ENCODE peak calls at places on chromosomes 16 and 17, in five cellular contexts. F is ecto neural progenitor cell, J is Kasumi-1, L is midbrain, Q is endothelial cell of umbilical vein. M is an unnamed sample.

GRCh38 chr16:89166696-89167424 is 4.7 kb upstream of the CDH15 start:
- DNase-seq in F (no peak), J (no peak), L (no peak), Q (no peak), M (no peak)

GRCh38 chr17:28199728-28200127 is 119.3 kb upstream of the TMEM97 start:
- DNase-seq in F (peak), J (no peak), L (no peak), Q (no peak), M (no peak)

GRCh38 chr16:55561319-55561848 is 5.1 kb upstream of the CAPNS2 start:
- DNase-seq in F (no peak), J (no peak), L (no peak), Q (no peak), M (no peak)

GRCh38 chr17:68019336-68019674 is 16.2 kb upstream of the KPNA2 start:
- DNase-seq in F (no peak), J (no peak), L (no peak), Q (no peak), M (no peak)

GRCh38 chr17:28325221-28325620 is 6.2 kb downstream of the TMEM97 start:
- DNase-seq in F (peak), J (no peak), L (no peak), Q (no peak), M (no peak)

GRCh38 chr17:77376795-77377751 is 236.3 kb downstream of the SEC14L1 start:
- DNase-seq in F (no peak), J (no peak), L (no peak), Q (no peak), M (no peak)

GRCh38 chr16:87487361-87487924 is 5.4 kb downstream of the ZCCHC14 start:
- DNase-seq in F (no peak), J (no peak), L (no peak), Q (no peak), M (no peak)

GRCh38 chr16:4685292-4685691 is 8.1 kb upstream of the NUDT16L1 start:
- DNase-seq in F (no peak), J (no peak), L (no peak), Q (no peak), M (no peak)

GRCh38 chr16:24858219-24859041 is 12.7 kb downstream of the SLC5A11 start:
- DNase-seq in F (peak), J (peak), L (peak), Q (peak), M (peak)

GRCh38 chr16:12162151-12162559 is 185.6 kb downstream of the SNX29 start:
- DNase-seq in F (no peak), J (no peak), L (no peak), Q (no peak), M (no peak)

GRCh38 chr16:5073279-5073629 is 1.6 kb downstream of the ALG1 start:
- DNase-seq in F (no peak), J (no peak), L (no peak), Q (no peak), M (no peak)

GRCh38 chr17:31787857-31788570 is 71.0 kb downstream of the COPRS start:
- DNase-seq in F (no peak), J (no peak), L (no peak), Q (no peak), M (no peak)

GRCh38 chr17:71145486-71145885 is 975.3 kb upstream of the SOX9 start:
- DNase-seq in F (no peak), J (no peak), L (no peak), Q (no peak), M (no peak)

GRCh38 chr17:54269886-54270285 is 447.2 kb downstream of the KIF2B start:
- DNase-seq in F (no peak), J (no peak), L (no peak), Q (no peak), M (no peak)

GRCh38 chr16:85309656-85310587 is 197.7 kb upstream of the CIBAR2 start:
- DNase-seq in F (no peak), J (peak), L (peak), Q (no peak), M (no peak)

GRCh38 chr17:43908111-43908721 is 880 bp upstream of the MPP2 start:
- DNase-seq in F (peak), J (peak), L (peak), Q (no peak), M (no peak)

GRCh38 chr17:59621771-59622170 is 2.1 kb downstream of the CLTC start:
- DNase-seq in F (no peak), J (no peak), L (no peak), Q (no peak), M (no peak)

GRCh38 chr16:18932243-18932997 is 6.2 kb upstream of the SMG1 start:
- DNase-seq in F (no peak), J (no peak), L (no peak), Q (no peak), M (no peak)

GRCh38 chr16:86343111-86343642 is 167.2 kb upstream of the FOXF1 start:
- DNase-seq in F (no peak), J (no peak), L (no peak), Q (peak), M (no peak)

GRCh38 chr17:2634361-2634960 is 41.0 kb downstream of the PAFAH1B1 start:
- DNase-seq in F (no peak), J (no peak), L (no peak), Q (no peak), M (no peak)

GRCh38 chr17:75516619-75517276 is 420 bp downstream of the TSEN54 start:
- DNase-seq in F (peak), J (peak), L (no peak), Q (no peak), M (peak)

GRCh38 chr17:56824503-56824902 is 9.2 kb downstream of the C17orf67 start:
- DNase-seq in F (no peak), J (no peak), L (no peak), Q (no peak), M (no peak)

GRCh38 chr17:61486135-61487120 is 34.2 kb downstream of the TBX4 start:
- DNase-seq in F (peak), J (no peak), L (no peak), Q (no peak), M (no peak)

GRCh38 chr16:49754495-49755290 is 101.2 kb downstream of the ZNF423 start:
- DNase-seq in F (no peak), J (no peak), L (no peak), Q (peak), M (no peak)

GRCh38 chr17:6328279-6328678 is 106.6 kb downstream of the AIPL1 start:
- DNase-seq in F (no peak), J (no peak), L (no peak), Q (peak), M (no peak)

GRCh38 chr17:6072157-6072556 is 2.0 kb downstream of the WSCD1 start:
- DNase-seq in F (no peak), J (no peak), L (no peak), Q (peak), M (no peak)

GRCh38 chr16:2163211-2163881 is 7.8 kb downstream of the TRAF7 start:
- DNase-seq in F (no peak), J (no peak), L (no peak), Q (no peak), M (peak)

GRCh38 chr16:84024854-84025253 is 17.7 kb downstream of the SLC38A8 start:
- DNase-seq in F (no peak), J (no peak), L (no peak), Q (peak), M (no peak)

GRCh38 chr17:41539071-41539492 is 11.0 kb upstream of the KRT19 start:
- DNase-seq in F (no peak), J (no peak), L (no peak), Q (no peak), M (no peak)

GRCh38 chr16:15552507-15552906 is 90.4 kb downstream of the MARF1 start:
- DNase-seq in F (no peak), J (no peak), L (no peak), Q (no peak), M (no peak)

GRCh38 chr17:2094891-2095535 is 40.1 kb downstream of the HIC1 start:
- DNase-seq in F (peak), J (peak), L (peak), Q (peak), M (no peak)

GRCh38 chr16:24123275-24123674 is 132.9 kb upstream of the CACNG3 start:
- DNase-seq in F (no peak), J (no peak), L (no peak), Q (no peak), M (no peak)

GRCh38 chr16:57984443-57985203 is 13.7 kb upstream of the CNGB1 start:
- DNase-seq in F (peak), J (no peak), L (no peak), Q (peak), M (peak)

GRCh38 chr17:81456798-81457197 is 55.8 kb downstream of the ACTG1 start:
- DNase-seq in F (no peak), J (no peak), L (no peak), Q (peak), M (no peak)

GRCh38 chr17:35121315-35121714 is at the start of gene FNDC8:
- DNase-seq in F (no peak), J (no peak), L (no peak), Q (no peak), M (no peak)

GRCh38 chr17:45382226-45382625 is 50.4 kb downstream of the ARHGAP27 start:
- DNase-seq in F (no peak), J (no peak), L (no peak), Q (no peak), M (no peak)

GRCh38 chr16:23257682-23258081 is 44.4 kb upstream of the SCNN1B start:
- DNase-seq in F (no peak), J (no peak), L (no peak), Q (no peak), M (no peak)

GRCh38 chr16:84416407-84417321 is 48.3 kb downstream of the ATP2C2 start:
- DNase-seq in F (no peak), J (no peak), L (no peak), Q (no peak), M (no peak)

GRCh38 chr17:68603663-68604062 is 2.5 kb upstream of the FAM20A start:
- DNase-seq in F (peak), J (no peak), L (no peak), Q (no peak), M (no peak)

M was measured in T-helper 1 cell.